ENCODE peak calls at places on chromosomes 7 and 10, in five cellular contexts. A, Q, L, D and E are unnamed samples.

GRCh38 chr7:36207451-36208291 is 54.6 kb downstream of the EEPD1 start:
- DNase-seq in D (peak; percentile 42), Q (no peak), A (no peak), L (peak; percentile 74), E (peak; percentile 80)

GRCh38 chr10:89649051-89649450 is 4.0 kb upstream of the PANK1 start:
- DNase-seq in L (no peak), Q (no peak), D (no peak), A (no peak), E (no peak)

GRCh38 chr10:43606323-43607198 is at the start of gene ZNF485:
- DNase-seq in A (peak; percentile 64), L (peak; percentile 76), Q (peak; percentile 83), D (peak; percentile 76), E (peak; percentile 62)

GRCh38 chr7:98826811-98827231 is 43.0 kb downstream of the TMEM130 start:
- DNase-seq in D (no peak), A (no peak), L (no peak), Q (peak; percentile 63), E (peak; percentile 90)

GRCh38 chr10:100229819-100230422 is 525 bp upstream of the CHUK start:
- DNase-seq in Q (no peak), A (no peak), L (no peak), D (peak; percentile 17), E (no peak)

GRCh38 chr7:774161-775109 is 47.4 kb upstream of the PRKAR1B start:
- DNase-seq in L (no peak), A (peak; percentile 56), Q (peak; percentile 81), D (peak; percentile 76), E (peak; percentile 43)

GRCh38 chr10:34194259-34194658 is 620.8 kb downstream of the PARD3 start:
- DNase-seq in A (no peak), D (no peak), Q (no peak), L (no peak), E (no peak)

GRCh38 chr10:130169136-130169888 is 33.1 kb downstream of the GLRX3 start:
- DNase-seq in D (no peak), A (no peak), Q (no peak), L (no peak), E (no peak)

GRCh38 chr7:150811-151221 is 41.6 kb upstream of the FAM20C start:
- DNase-seq in L (no peak), D (no peak), A (no peak), Q (no peak), E (peak; percentile 68)

GRCh38 chr10:76675951-76676587 is 961.5 kb downstream of the KCNMA1 start:
- DNase-seq in A (no peak), L (no peak), Q (no peak), D (peak; percentile 26), E (peak; percentile 51)

GRCh38 chr7:132915652-132916051 is 166.2 kb downstream of the CHCHD3 start:
- DNase-seq in L (no peak), Q (no peak), A (no peak), D (no peak), E (no peak)

GRCh38 chr7:25906003-25906402 is 246.0 kb upstream of the NFE2L3 start:
- DNase-seq in L (no peak), D (no peak), Q (no peak), A (no peak), E (no peak)

GRCh38 chr7:30475580-30475979 is 3.0 kb downstream of the NOD1 start:
- DNase-seq in A (no peak), Q (no peak), D (no peak), L (no peak), E (no peak)